ENCODE peak calls at places on chromosomes 4 and X, in nine cellular contexts. Z is OCI-LY7, X is stomach, I is pancreas, K is brain microvascular endothelial cell, C is body of pancreas, R is PC-3, S is K562, O is lower lobe of right lung. P is an unnamed sample.

GRCh38 chr4:144579411-144580020 is 66.4 kb upstream of the HHIP start:
- DNase-seq in K (peak), I (no peak), O (no peak), X (no peak), Z (no peak), C (no peak), S (no peak), R (peak), P (no peak)

GRCh38 chrX:97597954-97598353 is 714.2 kb downstream of the RPA4 start:
- DNase-seq in K (no peak), C (no peak), R (no peak), Z (no peak), I (no peak), O (no peak), S (no peak), X (no peak), P (no peak)

GRCh38 chrX:11932423-11932822 is 174.4 kb downstream of the MSL3 start:
- DNase-seq in K (no peak), O (no peak), C (no peak), S (no peak), I (no peak), R (peak), X (no peak), Z (no peak), P (no peak)

GRCh38 chr4:161696957-161697356 is 466.8 kb downstream of the FSTL5 start:
- DNase-seq in K (no peak), Z (no peak), R (peak), I (no peak), S (no peak), C (no peak), X (no peak), O (no peak), P (no peak)

GRCh38 chr4:55216871-55217635 is 91.7 kb upstream of the KDR start:
- DNase-seq in I (no peak), Z (no peak), K (peak), S (no peak), C (no peak), O (no peak), X (no peak), R (peak), P (no peak)

GRCh38 chr4:125358453-125358852 is 43.7 kb downstream of the FAT4 start:
- DNase-seq in I (no peak), X (no peak), Z (no peak), O (no peak), C (no peak), S (no peak), R (no peak), K (no peak), P (no peak)

GRCh38 chr4:53987761-53988171 is 76.6 kb downstream of the CHIC2 start:
- DNase-seq in Z (no peak), C (no peak), S (no peak), K (peak), I (no peak), R (peak), X (no peak), O (no peak), P (peak)

GRCh38 chrX:115251458-115252233 is 17.8 kb upstream of the LRCH2 start:
- DNase-seq in O (no peak), R (no peak), I (no peak), K (no peak), X (no peak), C (no peak), S (no peak), Z (no peak), P (no peak)

GRCh38 chr4:10212400-10212799 is 95.8 kb upstream of the WDR1 start:
- DNase-seq in C (no peak), Z (no peak), R (no peak), S (no peak), X (no peak), K (no peak), I (no peak), O (no peak), P (no peak)

GRCh38 chr4:101651778-101652177 is 138.8 kb upstream of the BANK1 start:
- DNase-seq in C (no peak), Z (no peak), K (no peak), S (no peak), R (no peak), I (no peak), X (no peak), O (no peak), P (no peak)

GRCh38 chr4:126541820-126542219 is 1090.9 kb upstream of the INTU start:
- DNase-seq in S (no peak), X (no peak), Z (no peak), R (no peak), K (no peak), O (no peak), I (no peak), C (no peak), P (no peak)

GRCh38 chr4:3286335-3287175 is 6.3 kb upstream of the RGS12 start:
- DNase-seq in I (no peak), X (peak), K (no peak), C (no peak), Z (peak), R (no peak), O (no peak), S (no peak), P (no peak)

GRCh38 chrX:151825927-151826471 is 86.7 kb upstream of the MAGEA4 start:
- DNase-seq in Z (no peak), O (no peak), X (no peak), K (peak), C (no peak), S (no peak), I (no peak), R (peak), P (peak)

GRCh38 chrX:71668248-71668595 is 876 bp downstream of the LOC101059915 start:
- DNase-seq in R (no peak), Z (no peak), I (no peak), X (no peak), S (no peak), O (no peak), K (no peak), C (no peak), P (no peak)

GRCh38 chrX:10634681-10635161 is 14.3 kb upstream of the MID1 start:
- DNase-seq in I (no peak), Z (no peak), S (no peak), X (no peak), O (no peak), C (no peak), K (peak), R (peak), P (peak)

GRCh38 chrX:10633722-10634121 is 13.3 kb upstream of the MID1 start:
- DNase-seq in S (no peak), R (peak), K (peak), O (no peak), X (no peak), Z (no peak), C (no peak), I (no peak), P (peak)

GRCh38 chrX:10631416-10632145 is 11.2 kb upstream of the MID1 start:
- DNase-seq in Z (no peak), R (peak), X (no peak), S (no peak), I (no peak), C (no peak), O (no peak), K (no peak), P (no peak)

GRCh38 chrX:10636851-10637250 is 16.5 kb upstream of the MID1 start:
- DNase-seq in I (no peak), Z (no peak), S (no peak), R (no peak), K (no peak), C (no peak), X (no peak), O (no peak), P (no peak)

GRCh38 chrX:10636337-10636736 is 16.0 kb upstream of the MID1 start:
- DNase-seq in Z (no peak), R (peak), O (no peak), C (peak), X (no peak), I (no peak), K (peak), S (peak), P (no peak)
- TF ChIP-seq CTCF in Z (peak), R (peak), O (peak), C (peak), X (no peak), I (no peak), K (peak), S (peak), P (peak)

GRCh38 chr4:27861381-27861787 is 1000.7 kb downstream of the STIM2 start:
- DNase-seq in K (peak), I (peak), S (no peak), C (peak), R (peak), X (peak), Z (peak), O (no peak), P (no peak)
- H3K27ac ChIP-seq in K (peak), I (no peak), S (no peak), C (no peak), R (peak), X (no peak), Z (no peak), O (no peak), P (no peak)

GRCh38 chr4:176002007-176002623 is 63.5 kb upstream of the WDR17 start:
- DNase-seq in C (peak), K (no peak), S (no peak), I (peak), X (peak), R (peak), Z (peak), O (peak), P (no peak)

GRCh38 chr4:175997291-175997690 is 68.3 kb upstream of the WDR17 start:
- DNase-seq in R (no peak), O (no peak), I (no peak), S (no peak), X (no peak), C (no peak), Z (no peak), K (no peak), P (no peak)

GRCh38 chr4:176001171-176002006 is 64.3 kb upstream of the WDR17 start:
- DNase-seq in Z (no peak), X (no peak), C (peak), K (peak), R (no peak), S (no peak), I (peak), O (peak), P (no peak)

GRCh38 chr4:175998782-175999181 is 66.9 kb upstream of the WDR17 start:
- DNase-seq in K (no peak), Z (peak), X (no peak), C (no peak), I (no peak), O (no peak), R (peak), S (no peak), P (no peak)

GRCh38 chr4:175999944-176000343 is 65.7 kb upstream of the WDR17 start:
- DNase-seq in I (no peak), O (no peak), X (no peak), C (no peak), S (no peak), Z (no peak), R (no peak), K (no peak), P (no peak)
- H3K4me3 ChIP-seq in I (no peak), O (no peak), X (no peak), C (no peak), S (no peak), Z (no peak), R (no peak), K (no peak), P (no peak)

GRCh38 chrX:119186194-119186593 is 49.9 kb upstream of the PGRMC1 start:
- DNase-seq in I (no peak), R (no peak), O (no peak), K (no peak), C (no peak), Z (no peak), S (no peak), X (no peak), P (no peak)

GRCh38 chrX:119187298-119187697 is 48.8 kb upstream of the PGRMC1 start:
- DNase-seq in X (no peak), S (no peak), C (no peak), K (no peak), I (no peak), Z (no peak), O (no peak), R (peak), P (no peak)

GRCh38 chrX:119186763-119187162 is 49.3 kb upstream of the PGRMC1 start:
- DNase-seq in R (no peak), C (no peak), X (no peak), S (no peak), Z (no peak), O (no peak), K (no peak), I (no peak), P (no peak)

GRCh38 chrX:119177278-119177677 is 49.7 kb upstream of the KIAA1210 start:
- DNase-seq in C (no peak), Z (no peak), I (no peak), X (no peak), R (no peak), S (no peak), K (no peak), O (no peak), P (no peak)

GRCh38 chrX:119181491-119181890 is 53.9 kb upstream of the KIAA1210 start:
- DNase-seq in S (no peak), X (no peak), I (no peak), R (peak), O (no peak), Z (no peak), K (no peak), C (no peak), P (no peak)
- TF ChIP-seq CTCF in S (no peak), X (no peak), I (no peak), R (peak), O (no peak), Z (peak), K (peak), C (peak), P (no peak)

DNA sequence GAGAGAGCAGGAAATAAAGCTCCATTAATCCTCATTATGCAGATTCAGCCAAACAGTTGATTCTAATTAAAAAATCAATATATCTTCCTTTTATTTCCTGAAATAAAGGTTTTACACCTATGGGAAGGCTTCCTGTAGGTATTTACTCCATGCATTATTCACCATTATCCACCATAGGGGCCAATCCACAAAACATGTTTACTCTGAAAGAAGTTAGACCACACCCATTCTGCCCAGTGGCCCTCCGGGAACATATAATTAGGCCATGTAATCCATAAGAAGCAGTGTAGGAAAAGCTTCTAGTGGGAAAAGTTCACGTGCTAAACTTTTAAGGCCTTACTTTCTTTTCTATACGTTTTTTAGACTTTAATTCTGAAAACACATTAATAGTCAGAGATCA is 57.7 kb downstream of the SAT1 start:
- DNase-seq in C (no peak), S (no peak), I (no peak), K (no peak), X (no peak), O (no peak), R (no peak), Z (no peak), P (no peak)
- H3K27ac ChIP-seq in C (no peak), S (no peak), I (no peak), K (no peak), X (no peak), O (no peak), R (no peak), Z (no peak), P (no peak)

DNA sequence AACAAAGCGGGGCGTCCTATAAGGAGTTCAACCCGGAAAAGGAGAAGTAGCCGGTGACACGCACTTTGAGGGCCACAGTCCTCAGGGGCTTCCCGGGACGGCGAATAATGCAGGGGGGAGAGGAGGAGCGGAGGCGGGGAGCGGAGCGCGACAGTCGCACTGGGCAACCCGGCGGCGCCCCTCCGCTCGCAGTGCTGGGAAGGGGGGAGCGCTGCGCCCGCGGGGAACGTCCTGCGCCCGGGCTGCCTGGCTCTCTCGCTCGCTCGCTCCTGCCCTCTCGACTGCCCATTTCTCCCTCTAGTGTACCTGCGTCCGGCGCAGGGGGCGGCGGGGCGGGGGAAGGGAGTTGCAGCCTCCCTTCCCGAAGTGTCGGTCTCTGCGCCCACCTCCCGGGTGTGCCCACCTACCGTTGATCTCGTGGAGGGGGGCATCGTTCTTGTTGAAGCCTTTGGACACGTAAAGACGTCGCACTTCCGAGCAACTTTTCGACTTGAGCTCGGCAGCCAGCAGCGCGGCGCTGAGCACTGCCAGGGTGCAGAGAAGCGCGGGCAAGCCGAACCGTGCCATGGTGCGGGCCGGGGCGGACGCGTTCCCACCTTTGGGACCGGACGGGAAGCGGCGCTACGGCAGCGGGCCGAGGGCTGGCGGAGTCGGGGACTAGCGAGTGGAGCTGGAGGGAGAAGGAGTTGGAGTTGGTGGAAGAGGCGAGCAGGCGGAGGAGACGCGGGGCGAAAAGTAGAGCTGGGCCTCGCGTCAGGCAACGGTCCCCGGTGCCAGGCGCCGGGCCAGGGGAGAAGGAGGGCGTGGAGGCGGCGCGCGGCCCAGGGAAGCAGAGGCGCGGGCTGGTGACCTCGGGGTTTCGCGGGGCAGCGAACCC is 652 bp downstream of the GPC4 start:
- DNase-seq in S (no peak), K (no peak), Z (no peak), R (peak), O (peak), I (peak), C (peak), X (no peak), P (no peak)
- H3K4me3 ChIP-seq in S (no peak), K (peak), Z (no peak), R (peak), O (peak), I (peak), C (peak), X (peak), P (no peak)

DNA sequence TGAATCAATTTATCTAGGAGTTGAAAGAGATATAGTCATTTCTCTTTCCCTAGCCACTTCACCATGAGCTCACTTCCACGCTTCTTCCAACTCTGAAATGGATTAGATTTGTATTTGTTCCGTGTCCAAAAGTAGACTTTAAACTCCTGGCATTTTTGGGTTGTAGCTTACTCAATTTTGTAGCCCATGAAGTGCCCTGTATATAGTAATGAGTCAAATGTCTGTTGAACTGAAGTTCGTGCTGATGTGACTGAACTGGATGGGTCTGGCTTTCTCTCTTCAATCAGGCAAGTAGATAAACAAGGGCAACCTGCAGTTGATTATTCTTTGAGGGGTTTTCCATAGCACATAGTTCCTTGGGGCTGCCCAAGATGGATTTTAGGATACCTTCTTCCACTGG is 450.6 kb downstream of the SH2D1A start:
- DNase-seq in X (no peak), S (no peak), R (no peak), K (no peak), O (no peak), C (no peak), I (no peak), Z (no peak), P (no peak)
- TF ChIP-seq CTCF in X (no peak), S (no peak), R (no peak), K (no peak), O (no peak), C (no peak), I (no peak), Z (no peak), P (no peak)

DNA sequence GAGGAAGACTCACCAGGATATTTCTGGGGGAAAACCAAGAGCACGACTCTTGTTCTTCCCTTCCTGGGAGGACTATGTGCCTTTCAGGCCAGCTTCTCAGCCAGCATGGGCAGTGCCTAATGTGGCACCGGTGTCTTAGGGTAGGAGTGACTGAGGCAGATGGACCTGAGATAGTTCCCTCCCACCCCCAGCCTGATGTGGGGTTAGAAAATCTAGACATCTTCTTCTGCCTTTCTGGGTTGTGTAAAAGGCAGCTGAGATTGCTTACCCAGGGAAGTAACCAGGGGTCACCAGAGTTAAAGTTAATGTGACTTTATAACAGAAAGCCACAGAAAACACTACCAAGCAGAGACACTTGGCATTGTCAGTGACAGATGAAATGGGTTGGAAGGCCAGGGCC is 127.4 kb downstream of the TMA16 start:
- DNase-seq in Z (no peak), O (no peak), C (no peak), R (no peak), S (no peak), I (no peak), K (no peak), X (no peak), P (no peak)
- H3K27ac ChIP-seq in Z (no peak), O (peak), C (no peak), R (no peak), S (no peak), I (no peak), K (no peak), X (no peak), P (no peak)

DNA sequence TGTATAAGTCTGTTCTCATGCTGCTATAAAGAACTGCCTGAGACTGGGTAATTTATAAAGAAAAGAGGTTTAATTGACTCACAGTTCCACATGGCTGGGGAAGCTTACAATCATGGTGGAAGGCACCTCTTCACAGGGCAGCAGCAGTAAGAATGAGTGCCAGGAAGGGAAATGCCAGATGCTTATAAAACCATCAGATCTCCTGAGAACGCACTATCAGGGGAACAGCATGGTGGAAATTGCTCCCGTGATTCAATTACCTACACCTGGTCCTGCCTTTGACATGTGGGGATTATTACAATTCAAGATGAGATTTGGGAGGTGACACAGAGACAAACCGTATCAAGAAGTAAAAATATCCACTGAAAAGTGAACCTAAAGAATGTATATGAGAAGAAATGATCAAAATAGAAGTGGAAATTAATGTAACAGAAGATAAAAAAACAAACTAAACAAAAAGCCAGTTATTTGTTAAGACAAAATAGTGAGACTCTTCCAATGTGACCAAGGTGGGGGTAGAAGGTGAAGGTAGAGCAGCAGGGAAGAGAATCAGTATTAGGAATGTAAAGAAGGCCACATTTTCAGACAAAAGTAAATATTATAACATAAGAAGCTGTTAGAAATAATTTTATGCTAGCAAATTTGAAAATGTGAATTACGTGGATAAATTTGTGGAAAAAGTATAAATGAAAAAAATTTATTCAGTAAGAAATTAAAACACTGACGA is 372.9 kb downstream of the NKX6-1 start:
- DNase-seq in C (no peak), I (no peak), Z (no peak), O (no peak), S (no peak), K (no peak), X (no peak), R (no peak), P (no peak)
- H3K4me3 ChIP-seq in C (no peak), I (no peak), Z (no peak), O (no peak), S (no peak), K (no peak), X (no peak), R (no peak), P (no peak)

GRCh38 chr4:88448905-88449689 is 7.8 kb upstream of the HERC5 start:
- DNase-seq in X (no peak), O (no peak), I (no peak), S (no peak), C (no peak), R (no peak), Z (no peak), K (no peak), P (no peak)
- TF ChIP-seq CTCF in X (no peak), O (no peak), I (no peak), S (no peak), C (no peak), R (no peak), Z (no peak), K (no peak), P (no peak)